ENCODE peak calls at places on chromosomes 12 and 14, in four cellular contexts. K, C, Q and H are unnamed samples.

GRCh38 chr12:128772249-128772648 is 51.5 kb downstream of the SLC15A4 start:
- DNase-seq in C (no peak), Q (no peak), K (no peak), H (no peak)

GRCh38 chr12:84131076-84131475 is 781.5 kb downstream of the SLC6A15 start:
- DNase-seq in C (no peak), Q (no peak), K (no peak), H (no peak)

GRCh38 chr12:34126239-34126641 is 103.9 kb downstream of the ALG10 start:
- DNase-seq in K (no peak), Q (no peak), C (no peak), H (no peak)

GRCh38 chr14:54881235-54881760 is 21.3 kb downstream of the GCH1 start:
- DNase-seq in Q (no peak), K (no peak), C (no peak), H (no peak)

GRCh38 chr12:102957339-102958050 is at the start of gene ASCL1:
- DNase-seq in C (no peak), K (peak; percentile 40), Q (peak; percentile 91), H (peak; percentile 86)

GRCh38 chr12:115060477-115061168 is 376.6 kb upstream of the TBX3 start:
- DNase-seq in C (peak; percentile 7), K (no peak), Q (no peak), H (no peak)

GRCh38 chr12:118498171-118498570 is 121.8 kb downstream of the SUDS3 start:
- DNase-seq in C (peak; percentile 68), Q (no peak), K (no peak), H (no peak)

GRCh38 chr12:51759175-51759574 is 89.3 kb downstream of the FIGNL2 start:
- DNase-seq in C (no peak), Q (no peak), K (no peak), H (no peak)

GRCh38 chr12:130280226-130280625 is 57.5 kb upstream of the PIWIL1 start:
- DNase-seq in C (no peak), Q (no peak), K (no peak), H (no peak)

GRCh38 chr12:121932914-121933521 is 14.6 kb downstream of the CFAP251 start:
- DNase-seq in Q (no peak), K (no peak), C (no peak), H (no peak)

GRCh38 chr12:75196408-75196807 is 13.2 kb downstream of the KCNC2 start:
- DNase-seq in C (no peak), K (no peak), Q (no peak), H (no peak)

GRCh38 chr12:19026035-19026434 is 103.5 kb upstream of the PLEKHA5 start:
- DNase-seq in Q (no peak), C (no peak), K (no peak), H (no peak)

GRCh38 chr14:79278798-79279644 is 932.3 kb downstream of the DIO2 start:
- DNase-seq in K (peak; percentile 22), Q (peak; percentile 92), C (no peak), H (no peak)

GRCh38 chr12:94100254-94100653 is 48.1 kb upstream of the PLXNC1 start:
- DNase-seq in C (peak; percentile 43), Q (no peak), K (no peak), H (no peak)

GRCh38 chr12:83210933-83211332 is 524.2 kb downstream of the TMTC2 start:
- DNase-seq in C (no peak), Q (no peak), K (no peak), H (no peak)

GRCh38 chr14:99601301-99601945 is 2.6 kb downstream of the CCDC85C start:
- DNase-seq in K (no peak), Q (no peak), C (no peak), H (no peak)

GRCh38 chr12:108826115-108826806 is 31.1 kb downstream of the SSH1 start:
- DNase-seq in C (no peak), K (peak; percentile 43), Q (peak; percentile 52), H (no peak)

GRCh38 chr12:108360487-108360886 is 21.4 kb upstream of the CMKLR1 start:
- DNase-seq in C (no peak), Q (peak; percentile 44), K (no peak), H (no peak)